ENCODE peak calls at places on chromosomes 12 and 14, in four cellular contexts. V is H9, C is A673, R is IMR-90. E is an unnamed sample.

GRCh38 chr14:75861161-75861621 is 120.6 kb downstream of the TGFB3 start:
- DNase-seq in V (peak; percentile 38), C (no peak), R (peak; percentile 87), E (no peak)

GRCh38 chr12:105256011-105256410 is 20.0 kb upstream of the APPL2 start:
- DNase-seq in V (no peak), C (no peak), R (peak; percentile 34), E (no peak)

GRCh38 chr12:81859521-81859920 is 100.4 kb upstream of the PPFIA2 start:
- DNase-seq in V (no peak), C (peak; percentile 94), R (no peak), E (no peak)

GRCh38 chr12:51631021-51631420 is 40.0 kb downstream of the SCN8A start:
- DNase-seq in V (no peak), C (no peak), R (no peak), E (no peak)

GRCh38 chr12:107337354-107338095 is 244.2 kb upstream of the CRY1 start:
- DNase-seq in V (no peak), C (no peak), R (peak; percentile 79), E (no peak)

GRCh38 chr14:61284001-61284400 is 2.9 kb upstream of the TMEM30B start:
- DNase-seq in V (no peak), C (no peak), R (no peak), E (no peak)

GRCh38 chr14:93976477-93977057 is at the start of gene ASB2:
- DNase-seq in V (no peak), C (no peak), R (peak; percentile 52), E (no peak)

GRCh38 chr12:87253157-87253556 is 776.0 kb downstream of the C12orf50 start:
- DNase-seq in V (no peak), C (no peak), R (no peak), E (no peak)

GRCh38 chr14:35740215-35740614 is 68.9 kb downstream of the RALGAPA1 start:
- DNase-seq in V (no peak), C (no peak), R (peak; percentile 13), E (no peak)

GRCh38 chr14:69464829-69465228 is 19.7 kb upstream of the PLEKHD1 start:
- DNase-seq in V (no peak), C (no peak), R (peak; percentile 98), E (no peak)

GRCh38 chr14:70707138-70708038 is 65.7 kb downstream of the TTC9 start:
- DNase-seq in V (peak; percentile 43), C (peak; percentile 88), R (peak; percentile 41), E (no peak)

GRCh38 chr14:60514378-60515243 is 5.7 kb downstream of the SIX6 start:
- DNase-seq in V (peak; percentile 83), C (peak; percentile 60), R (no peak), E (peak; percentile 89)

GRCh38 chr14:33737446-33737845 is 213.4 kb downstream of the EGLN3 start:
- DNase-seq in V (no peak), C (no peak), R (no peak), E (no peak)

GRCh38 chr12:104748790-104749189 is 209.3 kb downstream of the SLC41A2 start:
- DNase-seq in V (peak; percentile 12), C (no peak), R (peak; percentile 60), E (no peak)

GRCh38 chr14:69171569-69171968 is 18.6 kb upstream of the DCAF5 start:
- DNase-seq in V (no peak), C (no peak), R (no peak), E (peak; percentile 38)

GRCh38 chr14:101927859-101928258 is 36.5 kb upstream of the DYNC1H1 start:
- DNase-seq in V (no peak), C (no peak), R (peak; percentile 98), E (no peak)

GRCh38 chr12:513446-513845 is 53.7 kb downstream of the B4GALNT3 start:
- DNase-seq in V (no peak), C (no peak), R (no peak), E (no peak)

GRCh38 chr14:103521438-103521961 is 1.1 kb downstream of the CKB start:
- DNase-seq in V (no peak), C (peak; percentile 51), R (no peak), E (no peak)

GRCh38 chr14:54562334-54562733 is 4.6 kb upstream of the SAMD4A start:
- DNase-seq in V (no peak), C (no peak), R (peak; percentile 57), E (no peak)

GRCh38 chr12:65082411-65082810 is 38.7 kb downstream of the WIF1 start:
- DNase-seq in V (no peak), C (no peak), R (no peak), E (no peak)

GRCh38 chr12:104609083-104609844 is 152.5 kb downstream of the CHST11 start:
- DNase-seq in V (no peak), C (no peak), R (no peak), E (peak; percentile 29)

GRCh38 chr12:6745751-6746525 is 7.0 kb downstream of the MLF2 start:
- DNase-seq in V (no peak), C (no peak), R (no peak), E (no peak)

GRCh38 chr12:104357431-104357952 is 54.0 kb downstream of the EID3 start:
- DNase-seq in V (peak; percentile 32), C (peak; percentile 35), R (peak; percentile 80), E (no peak)

GRCh38 chr12:81330480-81330879 is 252.6 kb downstream of the ACSS3 start:
- DNase-seq in V (no peak), C (peak; percentile 39), R (no peak), E (no peak)

GRCh38 chr14:89658977-89659670 is 242.1 kb upstream of the FOXN3 start:
- DNase-seq in V (no peak), C (no peak), R (no peak), E (peak; percentile 18)

GRCh38 chr14:30251017-30251416 is 307.9 kb upstream of the G2E3 start:
- DNase-seq in V (no peak), C (no peak), R (no peak), E (no peak)

GRCh38 chr14:95953111-95953724 is 76.6 kb downstream of the TUNAR start:
- DNase-seq in V (no peak), C (peak; percentile 23), R (no peak), E (no peak)

GRCh38 chr14:51616724-51617409 is 34.8 kb upstream of the FRMD6 start:
- DNase-seq in V (no peak), C (no peak), R (peak; percentile 94), E (no peak)

GRCh38 chr12:103881261-103881660 is 40.2 kb upstream of the NT5DC3 start:
- DNase-seq in V (no peak), C (no peak), R (no peak), E (no peak)

GRCh38 chr12:12811343-12811742 is 1.8 kb upstream of the DDX47 start:
- DNase-seq in V (no peak), C (no peak), R (no peak), E (no peak)

GRCh38 chr12:94134226-94134795 is 14.1 kb upstream of the PLXNC1 start:
- DNase-seq in V (no peak), C (peak; percentile 70), R (peak; percentile 62), E (no peak)

GRCh38 chr14:70802379-70802778 is 6.9 kb downstream of the MAP3K9 start:
- DNase-seq in V (no peak), C (no peak), R (no peak), E (no peak)

GRCh38 chr14:105087963-105088811 is 23.0 kb upstream of the GPR132 start:
- DNase-seq in V (peak; percentile 65), C (no peak), R (peak; percentile 74), E (no peak)

GRCh38 chr12:51000245-51000644 is 25.9 kb downstream of the SLC11A2 start:
- DNase-seq in V (no peak), C (no peak), R (peak; percentile 83), E (no peak)

GRCh38 chr14:47606601-47607000 is 68.8 kb downstream of the MDGA2 start:
- DNase-seq in V (no peak), C (no peak), R (no peak), E (no peak)

GRCh38 chr12:121465921-121466799 is 66.2 kb downstream of the RNF34 start:
- DNase-seq in V (no peak), C (peak; percentile 35), R (no peak), E (peak; percentile 33)
- H3K27ac ChIP-seq in V (no peak overlapping the region), C (peak overlapping the region; percentile 60), R (peak overlapping the region; percentile 79), E (no peak overlapping the region)

DNA sequence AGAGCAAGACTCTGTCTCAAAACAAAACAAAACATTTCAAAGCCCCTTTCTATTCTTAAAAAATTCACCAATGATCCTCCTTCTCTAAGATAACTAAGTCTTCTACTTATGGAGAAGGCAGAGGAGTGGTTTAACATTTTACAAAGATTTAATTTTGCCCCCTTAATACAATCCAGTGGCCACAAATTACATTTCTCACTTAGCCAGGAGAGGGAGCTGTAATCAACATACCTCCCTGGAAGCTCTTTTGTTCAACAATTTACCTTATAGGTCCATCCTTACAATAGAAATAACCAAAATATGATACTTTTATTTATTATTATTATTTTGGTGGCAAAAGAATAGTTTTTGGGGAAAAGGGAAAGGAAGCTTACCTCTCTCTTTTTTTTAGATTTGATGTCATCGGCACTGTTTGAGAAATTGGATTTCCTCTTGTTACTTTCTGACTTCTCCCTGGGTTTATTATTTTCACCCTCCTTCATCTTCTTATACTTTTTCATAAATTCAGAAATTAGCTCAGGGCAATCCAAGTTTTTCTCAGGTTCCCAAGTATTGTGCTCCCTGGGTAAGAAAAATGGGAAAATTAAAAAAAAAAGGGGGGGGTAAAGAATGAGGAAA is 28.1 kb downstream of the CBX5 start:
- DNase-seq in V (no peak), C (peak; percentile 71), R (peak; percentile 60), E (no peak)
- TF ChIP-seq CTCF in V (peak; percentile 81), C (peak; percentile 75), R (peak; percentile 78), E (peak; percentile 36)

GRCh38 chr12:89960011-89960507 is 251.4 kb upstream of the ATP2B1 start:
- DNase-seq in V (no peak), C (no peak), R (peak; percentile 74), E (no peak)

GRCh38 chr12:89965993-89966392 is 257.4 kb upstream of the ATP2B1 start:
- DNase-seq in V (no peak), C (no peak), R (no peak), E (no peak)

GRCh38 chr12:89959188-89959587 is 250.6 kb upstream of the ATP2B1 start:
- DNase-seq in V (no peak), C (no peak), R (no peak), E (no peak)

GRCh38 chr12:89962648-89963047 is 254.0 kb upstream of the ATP2B1 start:
- DNase-seq in V (no peak), C (no peak), R (no peak), E (no peak)

GRCh38 chr12:89960607-89961394 is 252.2 kb upstream of the ATP2B1 start:
- DNase-seq in V (no peak), C (no peak), R (peak; percentile 50), E (no peak)
- H3K27ac ChIP-seq in V (no peak overlapping the region), C (no peak overlapping the region), R (no peak overlapping the region), E (no peak overlapping the region)

DNA sequence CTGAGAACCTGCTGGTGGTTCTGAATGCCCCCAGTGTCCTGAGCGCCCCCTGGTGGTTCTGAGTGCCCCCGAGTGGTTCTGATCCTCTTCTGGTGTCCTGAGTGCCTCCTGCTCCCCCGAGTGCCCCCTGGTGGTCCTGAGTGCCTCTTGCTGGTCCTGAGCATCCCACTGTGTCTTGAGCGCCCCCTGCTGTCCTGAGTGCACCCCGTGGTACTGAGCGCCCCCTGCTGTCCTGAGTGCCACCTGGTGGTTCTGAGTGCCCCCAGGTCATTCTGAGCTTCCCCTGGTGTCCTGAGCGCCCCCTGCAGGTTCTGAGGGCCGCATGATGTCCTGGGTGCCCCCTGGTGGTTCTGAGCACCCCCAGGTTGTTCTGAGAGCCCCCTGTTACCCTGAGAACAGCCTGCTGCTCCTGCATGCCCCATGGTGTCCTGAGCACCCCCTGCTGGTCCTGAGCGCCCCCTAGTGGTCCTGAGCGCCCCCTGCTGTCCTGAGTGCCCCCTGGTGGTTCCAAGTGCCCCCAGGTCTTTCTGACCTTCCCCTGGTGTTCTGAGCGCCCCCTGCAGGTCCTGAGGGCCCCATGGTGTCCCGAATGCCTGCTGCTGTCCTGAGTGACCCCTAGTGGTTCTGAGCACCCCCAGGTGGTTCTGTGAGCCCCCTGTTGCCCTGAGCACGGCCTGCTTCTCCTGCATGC is 1165.4 kb downstream of the TMEM121 start:
- DNase-seq in V (no peak), C (peak; percentile 45), R (no peak), E (peak; percentile 25)
- TF ChIP-seq CTCF in V (peak; percentile 35), C (peak; percentile 58), R (peak; percentile 1), E (peak; percentile 70)

E was measured in WERI-Rb-1.